ENCODE peak calls at places on chromosomes 13 and 19, in ten cellular contexts. One of them, this sample, is unnamed.

GRCh38 chr19:15788594-15789270 is 1.3 kb downstream of the OR10H5 start:
- DNase-seq in NCI-H1092 treated with DMSO at 0.1 percent for 48 hours: no peak
- DNase-seq in fibroblast of the aortic adventitia: no peak
- DNase-seq in immature natural killer cell: no peak
- DNase-seq in Peyer's patch: no peak
- DNase-seq in stimulated activated CD4-positive, alpha-beta T cell treated with anti-CD3 and anti-CD28 coated beads, TNF-alpha, amount 100 ng/mL, for 48 hours: no peak
- DNase-seq in AG09319: no peak
- DNase-seq in stimulated activated CD8-positive, alpha-beta memory T cell treated with anti-CD3 and anti-CD28 coated beads, Interleukin-7, amount 100 ng/mL, for 1 hour: no peak
- DNase-seq in left ventricle myocardium inferior: no peak
- DNase-seq in tibial nerve: no peak
- DNase-seq in this sample: no peak

GRCh38 chr13:73273737-73274136 is 214.9 kb downstream of the KLF5 start:
- DNase-seq in NCI-H1092 treated with DMSO at 0.1 percent for 48 hours: no peak
- DNase-seq in fibroblast of the aortic adventitia: peak; percentile 76
- DNase-seq in immature natural killer cell: no peak
- DNase-seq in Peyer's patch: no peak
- DNase-seq in stimulated activated CD4-positive, alpha-beta T cell treated with anti-CD3 and anti-CD28 coated beads, TNF-alpha, amount 100 ng/mL, for 48 hours: no peak
- DNase-seq in AG09319: no peak
- DNase-seq in stimulated activated CD8-positive, alpha-beta memory T cell treated with anti-CD3 and anti-CD28 coated beads, Interleukin-7, amount 100 ng/mL, for 1 hour: no peak
- DNase-seq in left ventricle myocardium inferior: no peak
- DNase-seq in tibial nerve: no peak
- DNase-seq in this sample: peak; percentile 86

GRCh38 chr13:114164027-114164426 is 15.0 kb upstream of the CFAP97D2 start:
- DNase-seq in NCI-H1092 treated with DMSO at 0.1 percent for 48 hours: no peak
- DNase-seq in fibroblast of the aortic adventitia: no peak
- DNase-seq in immature natural killer cell: no peak
- DNase-seq in Peyer's patch: no peak
- DNase-seq in stimulated activated CD4-positive, alpha-beta T cell treated with anti-CD3 and anti-CD28 coated beads, TNF-alpha, amount 100 ng/mL, for 48 hours: no peak
- DNase-seq in AG09319: no peak
- DNase-seq in stimulated activated CD8-positive, alpha-beta memory T cell treated with anti-CD3 and anti-CD28 coated beads, Interleukin-7, amount 100 ng/mL, for 1 hour: no peak
- DNase-seq in left ventricle myocardium inferior: no peak
- DNase-seq in tibial nerve: no peak
- DNase-seq in this sample: no peak

GRCh38 chr13:41634407-41634806 is 177.1 kb downstream of the RGCC start:
- DNase-seq in NCI-H1092 treated with DMSO at 0.1 percent for 48 hours: no peak
- DNase-seq in fibroblast of the aortic adventitia: no peak
- DNase-seq in immature natural killer cell: no peak
- DNase-seq in Peyer's patch: no peak
- DNase-seq in stimulated activated CD4-positive, alpha-beta T cell treated with anti-CD3 and anti-CD28 coated beads, TNF-alpha, amount 100 ng/mL, for 48 hours: no peak
- DNase-seq in AG09319: no peak
- DNase-seq in stimulated activated CD8-positive, alpha-beta memory T cell treated with anti-CD3 and anti-CD28 coated beads, Interleukin-7, amount 100 ng/mL, for 1 hour: no peak
- DNase-seq in left ventricle myocardium inferior: no peak
- DNase-seq in tibial nerve: no peak
- DNase-seq in this sample: no peak

GRCh38 chr19:49109051-49109450 is 5.1 kb upstream of the LIN7B start:
- DNase-seq in NCI-H1092 treated with DMSO at 0.1 percent for 48 hours: no peak
- DNase-seq in fibroblast of the aortic adventitia: no peak
- DNase-seq in immature natural killer cell: no peak
- DNase-seq in Peyer's patch: no peak
- DNase-seq in stimulated activated CD4-positive, alpha-beta T cell treated with anti-CD3 and anti-CD28 coated beads, TNF-alpha, amount 100 ng/mL, for 48 hours: no peak
- DNase-seq in AG09319: no peak
- DNase-seq in stimulated activated CD8-positive, alpha-beta memory T cell treated with anti-CD3 and anti-CD28 coated beads, Interleukin-7, amount 100 ng/mL, for 1 hour: no peak
- DNase-seq in left ventricle myocardium inferior: no peak
- DNase-seq in tibial nerve: no peak
- DNase-seq in this sample: no peak

GRCh38 chr13:106701810-106702341 is 133.9 kb upstream of the ARGLU1 start:
- DNase-seq in NCI-H1092 treated with DMSO at 0.1 percent for 48 hours: no peak
- DNase-seq in fibroblast of the aortic adventitia: no peak
- DNase-seq in immature natural killer cell: no peak
- DNase-seq in Peyer's patch: no peak
- DNase-seq in stimulated activated CD4-positive, alpha-beta T cell treated with anti-CD3 and anti-CD28 coated beads, TNF-alpha, amount 100 ng/mL, for 48 hours: no peak
- DNase-seq in AG09319: no peak
- DNase-seq in stimulated activated CD8-positive, alpha-beta memory T cell treated with anti-CD3 and anti-CD28 coated beads, Interleukin-7, amount 100 ng/mL, for 1 hour: no peak
- DNase-seq in left ventricle myocardium inferior: peak; percentile 23
- DNase-seq in tibial nerve: no peak
- DNase-seq in this sample: no peak

GRCh38 chr19:48511800-48512503 is at the start of gene LMTK3:
- DNase-seq in NCI-H1092 treated with DMSO at 0.1 percent for 48 hours: peak; percentile 12
- DNase-seq in fibroblast of the aortic adventitia: peak; percentile 16
- DNase-seq in immature natural killer cell: peak; percentile 41
- DNase-seq in Peyer's patch: peak; percentile 85
- DNase-seq in stimulated activated CD4-positive, alpha-beta T cell treated with anti-CD3 and anti-CD28 coated beads, TNF-alpha, amount 100 ng/mL, for 48 hours: no peak
- DNase-seq in AG09319: peak; percentile 11
- DNase-seq in stimulated activated CD8-positive, alpha-beta memory T cell treated with anti-CD3 and anti-CD28 coated beads, Interleukin-7, amount 100 ng/mL, for 1 hour: peak; percentile 50
- DNase-seq in left ventricle myocardium inferior: no peak
- DNase-seq in tibial nerve: no peak
- DNase-seq in this sample: no peak

GRCh38 chr19:54338521-54338920 is 441 bp downstream of the LILRA4 start:
- DNase-seq in NCI-H1092 treated with DMSO at 0.1 percent for 48 hours: no peak
- DNase-seq in fibroblast of the aortic adventitia: no peak
- DNase-seq in immature natural killer cell: no peak
- DNase-seq in Peyer's patch: peak; percentile 35
- DNase-seq in stimulated activated CD4-positive, alpha-beta T cell treated with anti-CD3 and anti-CD28 coated beads, TNF-alpha, amount 100 ng/mL, for 48 hours: no peak
- DNase-seq in AG09319: no peak
- DNase-seq in stimulated activated CD8-positive, alpha-beta memory T cell treated with anti-CD3 and anti-CD28 coated beads, Interleukin-7, amount 100 ng/mL, for 1 hour: no peak
- DNase-seq in left ventricle myocardium inferior: no peak
- DNase-seq in tibial nerve: no peak
- DNase-seq in this sample: no peak

GRCh38 chr13:108269601-108270328 is at the start of gene TNFSF13B:
- DNase-seq in NCI-H1092 treated with DMSO at 0.1 percent for 48 hours: no peak
- DNase-seq in fibroblast of the aortic adventitia: peak; percentile 62
- DNase-seq in immature natural killer cell: peak; percentile 37
- DNase-seq in Peyer's patch: peak; percentile 69
- DNase-seq in stimulated activated CD4-positive, alpha-beta T cell treated with anti-CD3 and anti-CD28 coated beads, TNF-alpha, amount 100 ng/mL, for 48 hours: peak; percentile 16
- DNase-seq in AG09319: no peak
- DNase-seq in stimulated activated CD8-positive, alpha-beta memory T cell treated with anti-CD3 and anti-CD28 coated beads, Interleukin-7, amount 100 ng/mL, for 1 hour: no peak
- DNase-seq in left ventricle myocardium inferior: peak; percentile 42
- DNase-seq in tibial nerve: no peak
- DNase-seq in this sample: no peak

GRCh38 chr19:55340144-55340783 is 588 bp downstream of the KMT5C start:
- DNase-seq in NCI-H1092 treated with DMSO at 0.1 percent for 48 hours: no peak
- DNase-seq in fibroblast of the aortic adventitia: no peak
- DNase-seq in immature natural killer cell: no peak
- DNase-seq in Peyer's patch: no peak
- DNase-seq in stimulated activated CD4-positive, alpha-beta T cell treated with anti-CD3 and anti-CD28 coated beads, TNF-alpha, amount 100 ng/mL, for 48 hours: no peak
- DNase-seq in AG09319: no peak
- DNase-seq in stimulated activated CD8-positive, alpha-beta memory T cell treated with anti-CD3 and anti-CD28 coated beads, Interleukin-7, amount 100 ng/mL, for 1 hour: no peak
- DNase-seq in left ventricle myocardium inferior: no peak
- DNase-seq in tibial nerve: no peak
- DNase-seq in this sample: no peak

GRCh38 chr19:961866-962620 is 22.1 kb upstream of the WDR18 start:
- DNase-seq in NCI-H1092 treated with DMSO at 0.1 percent for 48 hours: no peak
- DNase-seq in fibroblast of the aortic adventitia: peak; percentile 53
- DNase-seq in immature natural killer cell: no peak
- DNase-seq in Peyer's patch: peak; percentile 66
- DNase-seq in stimulated activated CD4-positive, alpha-beta T cell treated with anti-CD3 and anti-CD28 coated beads, TNF-alpha, amount 100 ng/mL, for 48 hours: no peak
- DNase-seq in AG09319: no peak
- DNase-seq in stimulated activated CD8-positive, alpha-beta memory T cell treated with anti-CD3 and anti-CD28 coated beads, Interleukin-7, amount 100 ng/mL, for 1 hour: no peak
- DNase-seq in left ventricle myocardium inferior: no peak
- DNase-seq in tibial nerve: no peak
- DNase-seq in this sample: peak; percentile 19

GRCh38 chr13:94829201-94829600 is 116.9 kb upstream of the SOX21 start:
- DNase-seq in NCI-H1092 treated with DMSO at 0.1 percent for 48 hours: no peak
- DNase-seq in fibroblast of the aortic adventitia: no peak
- DNase-seq in immature natural killer cell: no peak
- DNase-seq in Peyer's patch: no peak
- DNase-seq in stimulated activated CD4-positive, alpha-beta T cell treated with anti-CD3 and anti-CD28 coated beads, TNF-alpha, amount 100 ng/mL, for 48 hours: no peak
- DNase-seq in AG09319: no peak
- DNase-seq in stimulated activated CD8-positive, alpha-beta memory T cell treated with anti-CD3 and anti-CD28 coated beads, Interleukin-7, amount 100 ng/mL, for 1 hour: no peak
- DNase-seq in left ventricle myocardium inferior: no peak
- DNase-seq in tibial nerve: no peak
- DNase-seq in this sample: no peak

GRCh38 chr13:46035066-46035465 is 17.5 kb downstream of the ZC3H13 start:
- DNase-seq in NCI-H1092 treated with DMSO at 0.1 percent for 48 hours: peak; percentile 16
- DNase-seq in fibroblast of the aortic adventitia: no peak
- DNase-seq in immature natural killer cell: no peak
- DNase-seq in Peyer's patch: no peak
- DNase-seq in stimulated activated CD4-positive, alpha-beta T cell treated with anti-CD3 and anti-CD28 coated beads, TNF-alpha, amount 100 ng/mL, for 48 hours: no peak
- DNase-seq in AG09319: no peak
- DNase-seq in stimulated activated CD8-positive, alpha-beta memory T cell treated with anti-CD3 and anti-CD28 coated beads, Interleukin-7, amount 100 ng/mL, for 1 hour: no peak
- DNase-seq in left ventricle myocardium inferior: no peak
- DNase-seq in tibial nerve: no peak
- DNase-seq in this sample: no peak

GRCh38 chr13:67152123-67152522 is 78.0 kb downstream of the PCDH9 start:
- DNase-seq in NCI-H1092 treated with DMSO at 0.1 percent for 48 hours: no peak
- DNase-seq in fibroblast of the aortic adventitia: no peak
- DNase-seq in immature natural killer cell: no peak
- DNase-seq in Peyer's patch: no peak
- DNase-seq in stimulated activated CD4-positive, alpha-beta T cell treated with anti-CD3 and anti-CD28 coated beads, TNF-alpha, amount 100 ng/mL, for 48 hours: no peak
- DNase-seq in AG09319: no peak
- DNase-seq in stimulated activated CD8-positive, alpha-beta memory T cell treated with anti-CD3 and anti-CD28 coated beads, Interleukin-7, amount 100 ng/mL, for 1 hour: no peak
- DNase-seq in left ventricle myocardium inferior: no peak
- DNase-seq in tibial nerve: no peak
- DNase-seq in this sample: no peak

GRCh38 chr13:112513761-112514160 is 74.2 kb downstream of the TUBGCP3 start:
- DNase-seq in NCI-H1092 treated with DMSO at 0.1 percent for 48 hours: no peak
- DNase-seq in fibroblast of the aortic adventitia: no peak
- DNase-seq in immature natural killer cell: no peak
- DNase-seq in Peyer's patch: no peak
- DNase-seq in stimulated activated CD4-positive, alpha-beta T cell treated with anti-CD3 and anti-CD28 coated beads, TNF-alpha, amount 100 ng/mL, for 48 hours: no peak
- DNase-seq in AG09319: no peak
- DNase-seq in stimulated activated CD8-positive, alpha-beta memory T cell treated with anti-CD3 and anti-CD28 coated beads, Interleukin-7, amount 100 ng/mL, for 1 hour: no peak
- DNase-seq in left ventricle myocardium inferior: no peak
- DNase-seq in tibial nerve: no peak
- DNase-seq in this sample: no peak

GRCh38 chr19:6464070-6464873 is at the start of gene CRB3:
- DNase-seq in NCI-H1092 treated with DMSO at 0.1 percent for 48 hours: no peak
- DNase-seq in fibroblast of the aortic adventitia: no peak
- DNase-seq in immature natural killer cell: no peak
- DNase-seq in Peyer's patch: peak; percentile 95
- DNase-seq in stimulated activated CD4-positive, alpha-beta T cell treated with anti-CD3 and anti-CD28 coated beads, TNF-alpha, amount 100 ng/mL, for 48 hours: no peak
- DNase-seq in AG09319: no peak
- DNase-seq in stimulated activated CD8-positive, alpha-beta memory T cell treated with anti-CD3 and anti-CD28 coated beads, Interleukin-7, amount 100 ng/mL, for 1 hour: no peak
- DNase-seq in left ventricle myocardium inferior: no peak
- DNase-seq in tibial nerve: no peak
- DNase-seq in this sample: no peak

GRCh38 chr13:113730831-113731191 is 28.2 kb upstream of the TMEM255B start:
- DNase-seq in NCI-H1092 treated with DMSO at 0.1 percent for 48 hours: no peak
- DNase-seq in fibroblast of the aortic adventitia: no peak
- DNase-seq in immature natural killer cell: no peak
- DNase-seq in Peyer's patch: no peak
- DNase-seq in stimulated activated CD4-positive, alpha-beta T cell treated with anti-CD3 and anti-CD28 coated beads, TNF-alpha, amount 100 ng/mL, for 48 hours: no peak
- DNase-seq in AG09319: no peak
- DNase-seq in stimulated activated CD8-positive, alpha-beta memory T cell treated with anti-CD3 and anti-CD28 coated beads, Interleukin-7, amount 100 ng/mL, for 1 hour: no peak
- DNase-seq in left ventricle myocardium inferior: no peak
- DNase-seq in tibial nerve: no peak
- DNase-seq in this sample: no peak

GRCh38 chr13:25963681-25964080 is 88.1 kb downstream of the SHISA2 start:
- DNase-seq in NCI-H1092 treated with DMSO at 0.1 percent for 48 hours: peak; percentile 26
- DNase-seq in fibroblast of the aortic adventitia: no peak
- DNase-seq in immature natural killer cell: no peak
- DNase-seq in Peyer's patch: no peak
- DNase-seq in stimulated activated CD4-positive, alpha-beta T cell treated with anti-CD3 and anti-CD28 coated beads, TNF-alpha, amount 100 ng/mL, for 48 hours: no peak
- DNase-seq in AG09319: no peak
- DNase-seq in stimulated activated CD8-positive, alpha-beta memory T cell treated with anti-CD3 and anti-CD28 coated beads, Interleukin-7, amount 100 ng/mL, for 1 hour: no peak
- DNase-seq in left ventricle myocardium inferior: no peak
- DNase-seq in tibial nerve: no peak
- DNase-seq in this sample: no peak

GRCh38 chr19:34525001-34525400 is 43.4 kb downstream of the WTIP start:
- DNase-seq in NCI-H1092 treated with DMSO at 0.1 percent for 48 hours: no peak
- DNase-seq in fibroblast of the aortic adventitia: no peak
- DNase-seq in immature natural killer cell: no peak
- DNase-seq in Peyer's patch: no peak
- DNase-seq in stimulated activated CD4-positive, alpha-beta T cell treated with anti-CD3 and anti-CD28 coated beads, TNF-alpha, amount 100 ng/mL, for 48 hours: no peak
- DNase-seq in AG09319: no peak
- DNase-seq in stimulated activated CD8-positive, alpha-beta memory T cell treated with anti-CD3 and anti-CD28 coated beads, Interleukin-7, amount 100 ng/mL, for 1 hour: no peak
- DNase-seq in left ventricle myocardium inferior: no peak
- DNase-seq in tibial nerve: no peak
- DNase-seq in this sample: no peak

GRCh38 chr13:19185865-19186645 is 4.4 kb upstream of the TUBA3C start:
- DNase-seq in NCI-H1092 treated with DMSO at 0.1 percent for 48 hours: no peak
- DNase-seq in fibroblast of the aortic adventitia: no peak
- DNase-seq in immature natural killer cell: no peak
- DNase-seq in Peyer's patch: no peak
- DNase-seq in stimulated activated CD4-positive, alpha-beta T cell treated with anti-CD3 and anti-CD28 coated beads, TNF-alpha, amount 100 ng/mL, for 48 hours: no peak
- DNase-seq in AG09319: no peak
- DNase-seq in stimulated activated CD8-positive, alpha-beta memory T cell treated with anti-CD3 and anti-CD28 coated beads, Interleukin-7, amount 100 ng/mL, for 1 hour: no peak
- DNase-seq in left ventricle myocardium inferior: no peak
- DNase-seq in tibial nerve: no peak
- DNase-seq in this sample: no peak

GRCh38 chr19:7850429-7850819 is 20.4 kb downstream of the EVI5L start:
- DNase-seq in NCI-H1092 treated with DMSO at 0.1 percent for 48 hours: no peak
- DNase-seq in fibroblast of the aortic adventitia: no peak
- DNase-seq in immature natural killer cell: no peak
- DNase-seq in Peyer's patch: no peak
- DNase-seq in stimulated activated CD4-positive, alpha-beta T cell treated with anti-CD3 and anti-CD28 coated beads, TNF-alpha, amount 100 ng/mL, for 48 hours: no peak
- DNase-seq in AG09319: no peak
- DNase-seq in stimulated activated CD8-positive, alpha-beta memory T cell treated with anti-CD3 and anti-CD28 coated beads, Interleukin-7, amount 100 ng/mL, for 1 hour: no peak
- DNase-seq in left ventricle myocardium inferior: no peak
- DNase-seq in tibial nerve: no peak
- DNase-seq in this sample: no peak

GRCh38 chr13:109567315-109567714 is 219.1 kb downstream of the IRS2 start:
- DNase-seq in NCI-H1092 treated with DMSO at 0.1 percent for 48 hours: no peak
- DNase-seq in fibroblast of the aortic adventitia: no peak
- DNase-seq in immature natural killer cell: no peak
- DNase-seq in Peyer's patch: no peak
- DNase-seq in stimulated activated CD4-positive, alpha-beta T cell treated with anti-CD3 and anti-CD28 coated beads, TNF-alpha, amount 100 ng/mL, for 48 hours: no peak
- DNase-seq in AG09319: no peak
- DNase-seq in stimulated activated CD8-positive, alpha-beta memory T cell treated with anti-CD3 and anti-CD28 coated beads, Interleukin-7, amount 100 ng/mL, for 1 hour: no peak
- DNase-seq in left ventricle myocardium inferior: no peak
- DNase-seq in tibial nerve: no peak
- DNase-seq in this sample: no peak

GRCh38 chr13:111623743-111624505 is 303.5 kb downstream of the TEX29 start:
- DNase-seq in NCI-H1092 treated with DMSO at 0.1 percent for 48 hours: no peak
- DNase-seq in fibroblast of the aortic adventitia: no peak
- DNase-seq in immature natural killer cell: no peak
- DNase-seq in Peyer's patch: no peak
- DNase-seq in stimulated activated CD4-positive, alpha-beta T cell treated with anti-CD3 and anti-CD28 coated beads, TNF-alpha, amount 100 ng/mL, for 48 hours: no peak
- DNase-seq in AG09319: no peak
- DNase-seq in stimulated activated CD8-positive, alpha-beta memory T cell treated with anti-CD3 and anti-CD28 coated beads, Interleukin-7, amount 100 ng/mL, for 1 hour: no peak
- DNase-seq in left ventricle myocardium inferior: no peak
- DNase-seq in tibial nerve: no peak
- DNase-seq in this sample: no peak

GRCh38 chr19:35882074-35882832 is 13.9 kb downstream of the APLP1 start:
- DNase-seq in NCI-H1092 treated with DMSO at 0.1 percent for 48 hours: peak; percentile 79
- DNase-seq in fibroblast of the aortic adventitia: peak; percentile 89
- DNase-seq in immature natural killer cell: peak; percentile 69
- DNase-seq in Peyer's patch: no peak
- DNase-seq in stimulated activated CD4-positive, alpha-beta T cell treated with anti-CD3 and anti-CD28 coated beads, TNF-alpha, amount 100 ng/mL, for 48 hours: no peak
- DNase-seq in AG09319: peak; percentile 64
- DNase-seq in stimulated activated CD8-positive, alpha-beta memory T cell treated with anti-CD3 and anti-CD28 coated beads, Interleukin-7, amount 100 ng/mL, for 1 hour: no peak
- DNase-seq in left ventricle myocardium inferior: no peak
- DNase-seq in tibial nerve: peak; percentile 80
- DNase-seq in this sample: peak; percentile 82

GRCh38 chr13:29993196-29993595 is 142.8 kb upstream of the UBL3 start:
- DNase-seq in NCI-H1092 treated with DMSO at 0.1 percent for 48 hours: no peak
- DNase-seq in fibroblast of the aortic adventitia: no peak
- DNase-seq in immature natural killer cell: no peak
- DNase-seq in Peyer's patch: no peak
- DNase-seq in stimulated activated CD4-positive, alpha-beta T cell treated with anti-CD3 and anti-CD28 coated beads, TNF-alpha, amount 100 ng/mL, for 48 hours: no peak
- DNase-seq in AG09319: no peak
- DNase-seq in stimulated activated CD8-positive, alpha-beta memory T cell treated with anti-CD3 and anti-CD28 coated beads, Interleukin-7, amount 100 ng/mL, for 1 hour: no peak
- DNase-seq in left ventricle myocardium inferior: no peak
- DNase-seq in tibial nerve: no peak
- DNase-seq in this sample: no peak